ENCODE peak calls at places on chromosomes 11 and 22, in seven cellular contexts. One of them, this sample, is unnamed.

GRCh38 chr11:128900468-128900867 is 9.3 kb downstream of the KCNJ5 start:
- DNase-seq in IMR-90: no peak
- DNase-seq in trophoblast cell: no peak
- DNase-seq in mesenchymal stem cell: no peak
- DNase-seq in H9: no peak
- DNase-seq in neuronal stem cell: no peak
- DNase-seq in H1: no peak
- DNase-seq in this sample: no peak

GRCh38 chr11:86060544-86060943 is 8.3 kb downstream of the PICALM start:
- DNase-seq in IMR-90: no peak
- DNase-seq in mesenchymal stem cell: no peak
- DNase-seq in H9: no peak
- DNase-seq in H1: no peak
- DNase-seq in neuronal stem cell: no peak
- DNase-seq in trophoblast cell: no peak
- DNase-seq in this sample: no peak

GRCh38 chr11:3687399-3687798 is 16.2 kb upstream of the CHRNA10 start:
- DNase-seq in IMR-90: no peak
- DNase-seq in trophoblast cell: no peak
- DNase-seq in H1: no peak
- DNase-seq in neuronal stem cell: no peak
- DNase-seq in H9: no peak
- DNase-seq in mesenchymal stem cell: no peak
- DNase-seq in this sample: no peak

GRCh38 chr11:79348976-79349682 is 91.7 kb downstream of the TENM4 start:
- DNase-seq in H9: no peak
- DNase-seq in mesenchymal stem cell: no peak
- DNase-seq in neuronal stem cell: no peak
- DNase-seq in H1: no peak
- DNase-seq in IMR-90: no peak
- DNase-seq in trophoblast cell: no peak
- DNase-seq in this sample: no peak

GRCh38 chr22:43955883-43956286 is 643 bp downstream of the SAMM50 start:
- DNase-seq in trophoblast cell: no peak
- DNase-seq in IMR-90: no peak
- DNase-seq in H9: no peak
- DNase-seq in mesenchymal stem cell: no peak
- DNase-seq in neuronal stem cell: no peak
- DNase-seq in H1: no peak
- DNase-seq in this sample: no peak

GRCh38 chr11:44563716-44564115 is 1.7 kb upstream of the CD82 start:
- DNase-seq in trophoblast cell: no peak
- DNase-seq in H1: no peak
- DNase-seq in IMR-90: peak
- DNase-seq in mesenchymal stem cell: peak
- DNase-seq in neuronal stem cell: no peak
- DNase-seq in H9: no peak
- DNase-seq in this sample: no peak

GRCh38 chr11:33942954-33943353 is 51.1 kb upstream of the LMO2 start:
- DNase-seq in H1: no peak
- DNase-seq in trophoblast cell: no peak
- DNase-seq in IMR-90: peak
- DNase-seq in mesenchymal stem cell: peak
- DNase-seq in neuronal stem cell: no peak
- DNase-seq in H9: no peak
- DNase-seq in this sample: no peak

GRCh38 chr22:35016909-35017308 is 49.0 kb upstream of the ISX start:
- DNase-seq in IMR-90: no peak
- DNase-seq in trophoblast cell: no peak
- DNase-seq in neuronal stem cell: no peak
- DNase-seq in mesenchymal stem cell: no peak
- DNase-seq in H1: no peak
- DNase-seq in H9: no peak
- DNase-seq in this sample: no peak

GRCh38 chr22:20246368-20247009 is 21.6 kb downstream of the RTN4R start:
- DNase-seq in H9: peak
- DNase-seq in IMR-90: no peak
- DNase-seq in neuronal stem cell: no peak
- DNase-seq in H1: no peak
- DNase-seq in trophoblast cell: no peak
- DNase-seq in mesenchymal stem cell: no peak
- DNase-seq in this sample: peak

GRCh38 chr11:57639321-57640067 is 10.2 kb downstream of the YPEL4 start:
- DNase-seq in trophoblast cell: no peak
- DNase-seq in mesenchymal stem cell: peak
- DNase-seq in IMR-90: peak
- DNase-seq in H1: peak
- DNase-seq in neuronal stem cell: peak
- DNase-seq in H9: peak
- DNase-seq in this sample: peak

GRCh38 chr11:10898763-10899541 is 41.1 kb upstream of the ZBED5 start:
- DNase-seq in H9: no peak
- DNase-seq in H1: no peak
- DNase-seq in IMR-90: no peak
- DNase-seq in trophoblast cell: no peak
- DNase-seq in mesenchymal stem cell: no peak
- DNase-seq in neuronal stem cell: no peak
- DNase-seq in this sample: no peak

GRCh38 chr22:23080542-23081290 is 10.4 kb downstream of the GNAZ start:
- DNase-seq in trophoblast cell: no peak
- DNase-seq in H9: no peak
- DNase-seq in IMR-90: no peak
- DNase-seq in H1: no peak
- DNase-seq in mesenchymal stem cell: no peak
- DNase-seq in neuronal stem cell: no peak
- DNase-seq in this sample: no peak

GRCh38 chr11:1876361-1877063 is 15.2 kb downstream of the PRR33 start:
- DNase-seq in H9: peak
- DNase-seq in mesenchymal stem cell: peak
- DNase-seq in neuronal stem cell: no peak
- DNase-seq in H1: peak
- DNase-seq in IMR-90: no peak
- DNase-seq in trophoblast cell: no peak
- DNase-seq in this sample: peak

GRCh38 chr11:11408436-11409221 is 55.6 kb upstream of the CSNK2A3 start:
- DNase-seq in trophoblast cell: no peak
- DNase-seq in neuronal stem cell: no peak
- DNase-seq in H1: no peak
- DNase-seq in H9: no peak
- DNase-seq in mesenchymal stem cell: peak
- DNase-seq in IMR-90: no peak
- DNase-seq in this sample: no peak

GRCh38 chr11:12143461-12144258 is 33.3 kb downstream of the MICAL2 start:
- DNase-seq in neuronal stem cell: no peak
- DNase-seq in mesenchymal stem cell: no peak
- DNase-seq in trophoblast cell: peak
- DNase-seq in H9: no peak
- DNase-seq in IMR-90: no peak
- DNase-seq in H1: no peak
- DNase-seq in this sample: no peak

GRCh38 chr11:110032257-110032656 is 60.9 kb upstream of the ZC3H12C start:
- DNase-seq in IMR-90: no peak
- DNase-seq in trophoblast cell: no peak
- DNase-seq in neuronal stem cell: peak
- DNase-seq in H1: no peak
- DNase-seq in H9: no peak
- DNase-seq in mesenchymal stem cell: no peak
- DNase-seq in this sample: no peak

GRCh38 chr11:117663826-117664225 is 133.2 kb downstream of the DSCAML1 start:
- DNase-seq in H1: no peak
- DNase-seq in IMR-90: no peak
- DNase-seq in mesenchymal stem cell: no peak
- DNase-seq in trophoblast cell: no peak
- DNase-seq in neuronal stem cell: no peak
- DNase-seq in H9: no peak
- DNase-seq in this sample: no peak

DNA sequence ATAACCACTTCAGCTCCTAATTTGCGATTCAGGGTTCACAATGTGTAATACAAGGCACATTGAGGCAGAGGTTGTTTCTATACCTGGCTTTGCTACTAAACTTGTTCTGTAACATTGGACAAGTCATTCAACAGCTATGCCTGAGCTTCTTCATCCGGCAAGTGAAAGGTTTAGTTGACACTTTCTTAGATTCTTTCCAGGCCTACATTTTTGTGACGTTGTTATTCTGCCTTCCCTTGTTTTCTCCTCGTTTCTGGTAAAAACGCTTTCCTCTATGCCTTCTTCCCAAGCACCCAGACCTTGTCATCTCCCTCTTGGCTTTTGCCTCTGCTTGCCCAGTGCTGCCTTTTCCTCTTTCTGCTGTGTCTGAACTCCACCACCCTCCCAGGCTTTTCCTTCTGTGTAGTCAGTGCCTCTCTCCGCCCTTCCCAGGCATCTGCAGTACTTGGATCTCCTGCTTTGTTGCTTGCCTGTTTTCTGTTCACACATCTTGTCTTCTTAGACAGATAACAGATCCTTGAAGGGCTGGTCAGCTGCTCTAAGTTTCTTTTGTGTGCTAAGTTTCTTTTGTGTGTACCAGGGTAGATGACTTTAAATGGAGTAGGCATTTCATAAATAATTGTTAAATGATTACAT is 1.4 kb upstream of the AMOTL1 start:
- DNase-seq in neuronal stem cell: no peak
- DNase-seq in H1: no peak
- DNase-seq in mesenchymal stem cell: peak
- DNase-seq in trophoblast cell: peak
- DNase-seq in H9: no peak
- DNase-seq in IMR-90: no peak
- DNase-seq in this sample: peak
- H3K4ac ChIP-seq in neuronal stem cell: no peak
- H3K4ac ChIP-seq in H1: no peak
- H3K4ac ChIP-seq in mesenchymal stem cell: no peak
- H3K4ac ChIP-seq in trophoblast cell: peak
- H3K4ac ChIP-seq in H9: no peak
- H3K4ac ChIP-seq in IMR-90: peak
- H3K4ac ChIP-seq in this sample: peak

DNA sequence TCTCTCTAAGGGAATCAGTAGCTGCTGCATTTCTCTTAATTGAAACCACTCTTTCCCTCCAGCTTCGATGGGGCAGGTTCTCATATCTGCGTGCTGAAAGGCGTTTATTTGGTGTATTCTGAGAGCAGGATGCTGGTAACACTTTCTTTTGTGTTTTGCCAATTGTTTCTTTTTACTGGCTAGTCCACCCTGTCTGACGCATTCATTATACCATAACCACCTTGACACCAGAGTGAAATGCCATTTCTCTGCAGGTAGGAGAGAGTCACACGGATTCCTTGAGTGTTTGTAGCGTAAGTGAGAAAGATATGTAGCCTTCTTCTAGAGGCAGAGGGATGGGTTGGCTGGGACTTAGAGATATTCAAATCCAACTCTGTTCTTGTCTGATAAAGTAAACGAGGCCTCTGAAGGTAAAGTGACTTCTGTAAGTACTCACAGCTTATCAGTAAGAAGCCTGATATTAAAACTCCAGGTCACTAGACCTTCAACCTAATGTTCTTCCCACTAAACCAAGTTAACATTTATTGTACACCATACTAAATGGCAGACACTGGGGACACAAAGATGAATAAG is 21.4 kb downstream of the CD44 start:
- DNase-seq in H9: no peak
- DNase-seq in H1: no peak
- DNase-seq in neuronal stem cell: no peak
- DNase-seq in mesenchymal stem cell: no peak
- DNase-seq in IMR-90: no peak
- DNase-seq in trophoblast cell: peak
- DNase-seq in this sample: peak
- H3K27ac ChIP-seq in H9: no peak
- H3K27ac ChIP-seq in H1: no peak
- H3K27ac ChIP-seq in neuronal stem cell: no peak
- H3K27ac ChIP-seq in mesenchymal stem cell: no peak
- H3K27ac ChIP-seq in IMR-90: peak
- H3K27ac ChIP-seq in trophoblast cell: no peak
- H3K27ac ChIP-seq in this sample: no peak

GRCh38 chr11:35065566-35065965 is 73.4 kb upstream of the CD44 start:
- DNase-seq in neuronal stem cell: no peak
- DNase-seq in H1: no peak
- DNase-seq in trophoblast cell: no peak
- DNase-seq in IMR-90: peak
- DNase-seq in mesenchymal stem cell: peak
- DNase-seq in H9: no peak
- DNase-seq in this sample: no peak

GRCh38 chr11:35063453-35063852 is 75.5 kb upstream of the CD44 start:
- DNase-seq in neuronal stem cell: no peak
- DNase-seq in trophoblast cell: no peak
- DNase-seq in mesenchymal stem cell: no peak
- DNase-seq in H1: no peak
- DNase-seq in IMR-90: no peak
- DNase-seq in H9: no peak
- DNase-seq in this sample: no peak

GRCh38 chr11:35064114-35064800 is 74.7 kb upstream of the CD44 start:
- DNase-seq in mesenchymal stem cell: no peak
- DNase-seq in IMR-90: peak
- DNase-seq in trophoblast cell: no peak
- DNase-seq in H1: no peak
- DNase-seq in H9: no peak
- DNase-seq in neuronal stem cell: no peak
- DNase-seq in this sample: no peak

GRCh38 chr11:35066029-35066428 is 72.9 kb upstream of the CD44 start:
- DNase-seq in H1: no peak
- DNase-seq in neuronal stem cell: no peak
- DNase-seq in H9: no peak
- DNase-seq in trophoblast cell: no peak
- DNase-seq in mesenchymal stem cell: no peak
- DNase-seq in IMR-90: no peak
- DNase-seq in this sample: no peak

GRCh38 chr11:35066783-35067476 is 72.0 kb upstream of the CD44 start:
- DNase-seq in trophoblast cell: no peak
- DNase-seq in H1: no peak
- DNase-seq in IMR-90: no peak
- DNase-seq in H9: no peak
- DNase-seq in neuronal stem cell: no peak
- DNase-seq in mesenchymal stem cell: no peak
- DNase-seq in this sample: no peak
- H3K4ac ChIP-seq in trophoblast cell: no peak
- H3K4ac ChIP-seq in H1: no peak
- H3K4ac ChIP-seq in IMR-90: peak
- H3K4ac ChIP-seq in H9: no peak
- H3K4ac ChIP-seq in neuronal stem cell: no peak
- H3K4ac ChIP-seq in mesenchymal stem cell: peak
- H3K4ac ChIP-seq in this sample: no peak

GRCh38 chr22:37192741-37193140 is 4.7 kb upstream of the C1QTNF6 start:
- DNase-seq in IMR-90: no peak
- DNase-seq in H9: no peak
- DNase-seq in neuronal stem cell: no peak
- DNase-seq in H1: no peak
- DNase-seq in trophoblast cell: no peak
- DNase-seq in mesenchymal stem cell: no peak
- DNase-seq in this sample: no peak

GRCh38 chr22:37192232-37192631 is 4.2 kb upstream of the C1QTNF6 start:
- DNase-seq in trophoblast cell: peak
- DNase-seq in H1: no peak
- DNase-seq in H9: no peak
- DNase-seq in neuronal stem cell: no peak
- DNase-seq in IMR-90: no peak
- DNase-seq in mesenchymal stem cell: no peak
- DNase-seq in this sample: peak

GRCh38 chr22:37187891-37188761 is at the start of gene C1QTNF6:
- DNase-seq in trophoblast cell: peak
- DNase-seq in IMR-90: peak
- DNase-seq in H1: peak
- DNase-seq in H9: peak
- DNase-seq in mesenchymal stem cell: peak
- DNase-seq in neuronal stem cell: peak
- DNase-seq in this sample: peak

GRCh38 chr22:37189011-37189466 is 992 bp upstream of the C1QTNF6 start:
- DNase-seq in IMR-90: no peak
- DNase-seq in trophoblast cell: peak
- DNase-seq in neuronal stem cell: no peak
- DNase-seq in mesenchymal stem cell: peak
- DNase-seq in H9: no peak
- DNase-seq in H1: no peak
- DNase-seq in this sample: peak

GRCh38 chr22:37190262-37190780 is 2.3 kb upstream of the C1QTNF6 start:
- DNase-seq in H1: no peak
- DNase-seq in neuronal stem cell: no peak
- DNase-seq in IMR-90: no peak
- DNase-seq in mesenchymal stem cell: peak
- DNase-seq in H9: no peak
- DNase-seq in trophoblast cell: no peak
- DNase-seq in this sample: no peak
- H3K27ac ChIP-seq in H1: no peak
- H3K27ac ChIP-seq in neuronal stem cell: no peak
- H3K27ac ChIP-seq in IMR-90: no peak
- H3K27ac ChIP-seq in mesenchymal stem cell: no peak
- H3K27ac ChIP-seq in H9: no peak
- H3K27ac ChIP-seq in trophoblast cell: peak
- H3K27ac ChIP-seq in this sample: no peak

This sample was measured in mesendoderm.